ENCODE peak calls at places on chromosomes 16 and 17, in seven cellular contexts. Q is neural progenitor cell; J is thoracic aorta; R is CD8-positive, alpha-beta T cell; V is tibial artery; M is stomach; S is cardiac muscle cell. H is an unnamed sample. For H3K36me3, the result is how much of the 10 kb centered on the place peaks cover.

GRCh38 chr16:66928702-66929388 is 3.5 kb upstream of the RRAD start:
- DNase-seq in Q (peak), J (no peak), R (no peak), V (no peak), M (no peak), S (peak), H (no peak)

GRCh38 chr16:16004314-16004749 is 54.9 kb downstream of the ABCC1 start:
- DNase-seq in Q (no peak), J (no peak), R (no peak), V (no peak), M (no peak), S (peak), H (no peak)

GRCh38 chr17:76696763-76697701 is 13.7 kb downstream of the MXRA7 start:
- DNase-seq in Q (no peak), J (no peak), R (no peak), V (no peak), M (no peak), S (peak), H (no peak)

GRCh38 chr17:78729636-78730035 is 52.4 kb downstream of the CYTH1 start:
- DNase-seq in Q (no peak), J (no peak), R (no peak), V (no peak), M (no peak), S (no peak), H (no peak)

GRCh38 chr17:6576038-6576437 is 19.7 kb upstream of the PITPNM3 start:
- DNase-seq in Q (no peak), J (no peak), R (no peak), V (no peak), M (no peak), S (no peak), H (no peak)

GRCh38 chr17:76271669-76272540 is 6.8 kb downstream of the UBALD2 start:
- DNase-seq in Q (no peak), J (no peak), R (peak), V (no peak), M (peak), S (peak), H (no peak)

GRCh38 chr16:77881355-77882003 is 93.1 kb downstream of the VAT1L start:
- DNase-seq in Q (no peak), J (no peak), R (no peak), V (no peak), M (no peak), S (no peak), H (no peak)

GRCh38 chr16:8894736-8895334 is 12.7 kb downstream of the LITAFD start:
- DNase-seq in Q (no peak), J (no peak), R (no peak), V (no peak), M (no peak), S (no peak), H (no peak)

GRCh38 chr17:61124562-61124961 is 275.1 kb upstream of the TBX2 start:
- DNase-seq in Q (no peak), J (no peak), R (no peak), V (no peak), M (no peak), S (no peak), H (no peak)

GRCh38 chr16:54363760-54364159 is 77.2 kb upstream of the IRX3 start:
- DNase-seq in Q (peak), J (no peak), R (no peak), V (no peak), M (no peak), S (no peak), H (no peak)

GRCh38 chr16:81745704-81746558 is 33.2 kb upstream of the PLCG2 start:
- DNase-seq in Q (peak), J (no peak), R (peak), V (peak), M (peak), S (peak), H (no peak)

GRCh38 chr17:7552621-7553051 is 3.8 kb downstream of the TNFSF12 start:
- DNase-seq in Q (no peak), J (no peak), R (no peak), V (peak), M (no peak), S (no peak), H (no peak)

GRCh38 chr17:81086789-81087551 is 52.0 kb downstream of the BAIAP2 start:
- DNase-seq in Q (no peak), J (no peak), R (no peak), V (no peak), M (peak), S (no peak), H (no peak)

GRCh38 chr16:73390936-73391335 is 343.0 kb upstream of the ZFHX3 start:
- DNase-seq in Q (no peak), J (no peak), R (no peak), V (no peak), M (no peak), S (no peak), H (no peak)

GRCh38 chr17:82241183-82241925 is 12.5 kb downstream of the SLC16A3 start:
- DNase-seq in Q (no peak), J (peak), R (no peak), V (peak), M (peak), S (peak), H (no peak)

GRCh38 chr17:28227278-28228108 is 91.5 kb upstream of the TMEM97 start:
- DNase-seq in Q (peak), J (no peak), R (no peak), V (no peak), M (peak), S (peak), H (peak)

GRCh38 chr16:12462690-12463646 is 340.7 kb downstream of the CPPED1 start:
- DNase-seq in Q (no peak), J (no peak), R (no peak), V (no peak), M (no peak), S (peak), H (peak)

GRCh38 chr16:576197-576822 is 6.5 kb downstream of the PIGQ start:
- DNase-seq in Q (no peak), J (no peak), R (no peak), V (no peak), M (no peak), S (no peak), H (no peak)

GRCh38 chr17:2138318-2138717 is 83.4 kb downstream of the HIC1 start:
- DNase-seq in Q (no peak), J (no peak), R (peak), V (no peak), M (no peak), S (no peak), H (no peak)

GRCh38 chr16:88533381-88533831 is 36.8 kb upstream of the ZC3H18 start:
- DNase-seq in Q (no peak), J (no peak), R (no peak), V (no peak), M (no peak), S (peak), H (no peak)

GRCh38 chr16:74501484-74502479 is 80.5 kb upstream of the CLEC18B start:
- DNase-seq in Q (no peak), J (no peak), R (no peak), V (no peak), M (no peak), S (no peak), H (no peak)

GRCh38 chr17:45284176-45285140 is 22.6 kb upstream of the SPATA32 start:
- DNase-seq in Q (peak), J (no peak), R (peak), V (no peak), M (peak), S (no peak), H (no peak)

GRCh38 chr16:78836802-78837489 is 737.5 kb downstream of the WWOX start:
- DNase-seq in Q (no peak), J (no peak), R (no peak), V (no peak), M (no peak), S (no peak), H (no peak)

GRCh38 chr17:78151514-78152008 is 5.4 kb downstream of the C17orf99 start:
- DNase-seq in Q (no peak), J (no peak), R (no peak), V (no peak), M (no peak), S (peak), H (no peak)

GRCh38 chr17:37124074-37124824 is 175.5 kb downstream of the AATF start:
- DNase-seq in Q (no peak), J (no peak), R (no peak), V (no peak), M (no peak), S (peak), H (peak)

GRCh38 chr16:14669776-14670175 is 24.3 kb downstream of the PLA2G10 start:
- DNase-seq in Q (no peak), J (no peak), R (no peak), V (no peak), M (peak), S (no peak), H (no peak)

GRCh38 chr16:2535644-2536021 is 2.2 kb upstream of the PDPK1 start:
- DNase-seq in Q (no peak), J (no peak), R (no peak), V (peak), M (no peak), S (peak), H (no peak)

GRCh38 chr17:45432405-45433113 is at the start of gene ARHGAP27:
- DNase-seq in Q (peak), J (no peak), R (no peak), V (peak), M (peak), S (peak), H (no peak)

GRCh38 chr17:37743612-37743874 is 1.3 kb downstream of the HNF1B start:
- DNase-seq in Q (peak), J (no peak), R (no peak), V (no peak), M (peak), S (no peak), H (no peak)

GRCh38 chr16:8541868-8542267 is 48.4 kb downstream of the TMEM114 start:
- DNase-seq in Q (no peak), J (no peak), R (no peak), V (no peak), M (no peak), S (no peak), H (no peak)

GRCh38 chr17:80030730-80031410 is 4.8 kb downstream of the TBC1D16 start:
- DNase-seq in Q (no peak), J (no peak), R (no peak), V (no peak), M (peak), S (no peak), H (no peak)

GRCh38 chr17:80027043-80027435 is 8.6 kb downstream of the TBC1D16 start:
- DNase-seq in Q (no peak), J (no peak), R (no peak), V (no peak), M (no peak), S (no peak), H (no peak)

GRCh38 chr17:80031691-80032480 is 3.8 kb downstream of the TBC1D16 start:
- DNase-seq in Q (no peak), J (no peak), R (no peak), V (no peak), M (no peak), S (no peak), H (no peak)

GRCh38 chr17:80028030-80028429 is 7.6 kb downstream of the TBC1D16 start:
- DNase-seq in Q (no peak), J (no peak), R (no peak), V (no peak), M (no peak), S (no peak), H (no peak)

DNA sequence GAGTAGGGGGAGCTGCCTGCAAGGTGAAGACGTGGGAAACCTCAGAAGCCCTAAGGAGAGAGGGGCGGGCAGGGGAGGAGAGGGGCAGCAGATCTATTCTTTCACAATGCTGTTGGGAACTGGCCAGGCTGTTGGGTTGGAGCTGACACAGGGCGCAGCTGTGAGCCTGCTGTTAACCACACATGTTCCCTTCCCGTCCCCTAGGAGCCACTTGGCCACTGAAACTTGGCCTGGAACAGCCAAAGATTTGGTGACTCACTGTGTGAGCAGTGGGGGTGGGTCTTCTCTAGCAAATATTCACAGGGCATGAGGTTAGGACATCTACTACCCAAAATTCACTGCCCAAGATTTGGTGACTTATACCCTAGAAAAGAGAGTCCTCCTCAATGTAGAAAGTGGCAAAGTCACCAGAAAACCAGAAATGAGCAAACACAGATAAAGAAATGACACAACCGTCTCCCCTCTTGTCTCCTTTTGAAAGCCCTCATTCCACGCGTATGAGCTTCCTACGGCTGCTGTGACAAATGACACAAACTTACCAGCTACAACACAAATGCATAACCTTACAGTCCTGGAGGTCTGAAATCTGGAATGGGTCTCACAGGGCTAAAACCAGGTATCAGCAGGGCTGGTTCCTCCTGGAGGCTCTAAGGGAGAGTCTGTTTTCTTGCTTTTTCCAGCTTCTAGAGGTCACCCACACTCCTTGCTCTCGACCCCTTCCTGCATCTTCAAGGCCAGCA is 6.3 kb downstream of the TBC1D16 start:
- DNase-seq in Q (no peak), J (peak), R (no peak), V (peak), M (peak), S (peak), H (no peak)
- TF ChIP-seq CTCF in Q (no peak), J (no peak), R (no peak), V (no peak), M (peak), S (no peak), H (no peak)

DNA sequence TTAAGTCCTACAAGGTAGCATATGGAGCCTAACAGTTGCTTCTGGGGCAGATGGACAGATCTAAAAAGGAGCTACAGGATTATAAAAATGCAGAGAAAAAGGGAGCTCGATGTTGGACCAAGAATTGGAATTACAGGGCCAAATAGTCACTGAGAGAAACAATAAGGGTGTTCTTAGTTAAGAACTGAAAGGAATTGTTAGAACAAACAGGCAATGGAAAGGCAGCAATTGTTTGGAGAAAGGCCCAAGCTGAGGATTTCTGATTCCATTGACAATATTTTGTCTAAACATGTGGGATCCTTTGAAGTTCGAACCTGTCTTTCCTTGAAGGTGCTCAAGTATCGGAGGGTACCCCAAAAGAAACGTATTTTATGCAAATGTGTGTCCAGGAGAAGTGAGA is 513.6 kb upstream of the CDH8 start:
- DNase-seq in Q (no peak), J (no peak), R (no peak), V (no peak), M (no peak), S (no peak), H (no peak)
- H3K36me3 ChIP-seq in Q (under half), J (under half), R (under half), V (under half), M (under half), S (under half), H (under half)

GRCh38 chr17:14298221-14298994 is 2.5 kb upstream of the HS3ST3B1 start:
- DNase-seq in Q (peak), J (no peak), R (no peak), V (no peak), M (no peak), S (peak), H (no peak)

GRCh38 chr17:14299261-14300093 is 1.4 kb upstream of the HS3ST3B1 start:
- DNase-seq in Q (peak), J (no peak), R (peak), V (no peak), M (peak), S (peak), H (no peak)

GRCh38 chr17:14296511-14296910 is 4.4 kb upstream of the HS3ST3B1 start:
- DNase-seq in Q (no peak), J (no peak), R (no peak), V (no peak), M (no peak), S (no peak), H (no peak)

GRCh38 chr17:14295676-14296075 is 5.2 kb upstream of the HS3ST3B1 start:
- DNase-seq in Q (no peak), J (no peak), R (no peak), V (no peak), M (no peak), S (no peak), H (no peak)

DNA sequence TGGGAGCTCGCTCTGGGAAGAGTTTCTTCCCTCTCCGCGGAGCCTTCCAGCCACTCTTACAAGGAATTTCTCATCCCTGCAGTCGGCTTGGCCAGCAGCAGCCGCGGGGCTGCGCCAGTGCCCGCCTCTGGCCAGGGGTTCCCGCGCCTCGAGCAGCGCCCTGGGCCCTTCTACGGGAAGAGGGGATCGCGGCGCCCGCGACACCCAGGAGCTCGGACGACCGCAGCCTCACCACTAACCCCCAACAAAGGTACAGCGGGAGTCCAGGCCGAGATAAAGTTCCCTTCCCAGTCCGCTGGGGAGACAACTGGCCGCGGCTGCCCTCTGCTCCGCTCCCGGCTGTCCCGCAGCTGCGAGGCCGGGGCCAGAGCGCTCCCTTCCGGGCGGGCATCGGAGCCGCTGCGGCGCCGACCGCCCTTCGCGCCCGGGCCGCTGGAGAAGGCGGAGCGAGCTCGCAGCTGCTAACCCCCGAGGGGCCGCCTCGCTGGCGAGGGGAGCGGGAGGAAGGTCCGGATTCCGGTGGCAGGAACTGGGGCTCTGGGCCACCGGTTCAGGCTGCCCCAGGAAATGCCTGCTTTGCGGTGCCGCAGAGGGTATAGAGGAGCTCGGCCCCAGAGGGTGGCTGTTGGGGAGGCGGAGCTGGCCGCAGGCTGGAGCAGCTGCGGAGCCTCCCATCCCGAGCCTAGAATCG is 3.6 kb upstream of the HS3ST3B1 start:
- DNase-seq in Q (peak), J (no peak), R (peak), V (no peak), M (peak), S (peak), H (no peak)
- TF ChIP-seq CTCF in Q (peak), J (no peak), R (no peak), V (no peak), M (no peak), S (peak), H (peak)

GRCh38 chr16:23403547-23403946 is 49.4 kb downstream of the COG7 start:
- DNase-seq in Q (no peak), J (no peak), R (no peak), V (no peak), M (no peak), S (no peak), H (no peak)

GRCh38 chr16:23398987-23399805 is 53.8 kb downstream of the COG7 start:
- DNase-seq in Q (peak), J (no peak), R (no peak), V (no peak), M (no peak), S (no peak), H (no peak)

GRCh38 chr16:23400387-23400930 is 52.5 kb downstream of the COG7 start:
- DNase-seq in Q (no peak), J (no peak), R (no peak), V (no peak), M (no peak), S (no peak), H (no peak)

GRCh38 chr16:23401142-23401541 is 51.8 kb downstream of the COG7 start:
- DNase-seq in Q (no peak), J (no peak), R (no peak), V (no peak), M (no peak), S (no peak), H (no peak)

GRCh38 chr16:23402100-23402499 is 50.9 kb downstream of the COG7 start:
- DNase-seq in Q (no peak), J (no peak), R (no peak), V (no peak), M (no peak), S (no peak), H (no peak)
- H3K36me3 ChIP-seq in Q (under half), J (half or more), R (half or more), V (half or more), M (half or more), S (under half), H (under half)